ENCODE peak calls at places on chromosomes 16 and 17, in ten cellular contexts. H, J, Q, X, U, E, C, P, D and F are unnamed samples.
A peak's percentile ranks its signal among the peaks of the same experiment; 100 is the strongest.

GRCh38 chr17:42843358-42843934 is 934 bp upstream of the AOC2 start:
- DNase-seq in C (no peak), Q (peak; percentile 45), J (peak; percentile 58), D (peak; percentile 69), X (no peak), U (peak; percentile 80), P (peak; percentile 82), H (no peak), E (no peak), F (peak; percentile 63)

GRCh38 chr16:84618428-84619102 is 687 bp upstream of the COTL1 start:
- DNase-seq in D (peak; percentile 87), H (no peak), E (no peak), J (no peak), X (peak; percentile 89), U (peak; percentile 63), P (peak; percentile 93), Q (peak; percentile 61), C (peak; percentile 59), F (peak; percentile 22)

GRCh38 chr17:61454095-61454931 is 2.1 kb downstream of the TBX4 start:
- DNase-seq in U (no peak), H (no peak), C (no peak), J (no peak), Q (no peak), X (no peak), P (peak; percentile 84), D (no peak), E (no peak), F (no peak)

GRCh38 chr17:56870163-56870651 is 36.3 kb downstream of the DGKE start:
- DNase-seq in E (no peak), X (no peak), U (no peak), J (no peak), Q (no peak), D (no peak), P (no peak), H (no peak), C (no peak), F (no peak)

GRCh38 chr16:18999045-18999393 is 15.3 kb downstream of the TMC7 start:
- DNase-seq in Q (no peak), J (no peak), D (no peak), P (no peak), E (no peak), C (no peak), X (no peak), H (no peak), U (no peak), F (no peak)

GRCh38 chr16:50086176-50086575 is 20.4 kb downstream of the HEATR3 start:
- DNase-seq in H (no peak), J (no peak), Q (no peak), C (no peak), E (no peak), X (no peak), D (no peak), U (no peak), P (no peak), F (no peak)

GRCh38 chr16:51665599-51665998 is 514.5 kb upstream of the SALL1 start:
- DNase-seq in X (no peak), U (no peak), D (no peak), C (no peak), H (no peak), E (no peak), Q (no peak), J (no peak), P (no peak), F (no peak)

GRCh38 chr16:50153648-50154368 is 702 bp downstream of the TENT4B start:
- DNase-seq in J (peak; percentile 24), X (peak; percentile 82), E (peak; percentile 16), U (peak; percentile 69), C (no peak), D (peak; percentile 28), P (peak; percentile 69), H (peak; percentile 60), Q (no peak), F (peak; percentile 13)

GRCh38 chr17:66002807-66003206 is 189.1 kb downstream of the CEP112 start:
- DNase-seq in C (no peak), U (no peak), D (peak; percentile 32), X (no peak), J (no peak), H (no peak), E (no peak), P (no peak), Q (no peak), F (no peak)

GRCh38 chr16:81652798-81653505 is 126.1 kb upstream of the PLCG2 start:
- DNase-seq in Q (no peak), C (no peak), E (no peak), X (no peak), D (no peak), U (no peak), H (no peak), P (peak; percentile 57), J (no peak), F (no peak)

GRCh38 chr16:67967183-67967955 is 1.1 kb downstream of the SLC12A4 start:
- DNase-seq in H (no peak), J (peak; percentile 24), E (no peak), C (no peak), D (peak; percentile 37), P (peak; percentile 70), Q (peak; percentile 45), U (no peak), X (no peak), F (no peak)

GRCh38 chr17:27413295-27413694 is 43.0 kb upstream of the KSR1 start:
- DNase-seq in E (no peak), X (no peak), Q (no peak), H (no peak), C (no peak), P (no peak), D (no peak), J (no peak), U (no peak), F (no peak)

GRCh38 chr17:27408891-27409290 is 47.4 kb upstream of the KSR1 start:
- DNase-seq in H (no peak), X (no peak), Q (peak; percentile 56), D (peak; percentile 4), C (no peak), P (no peak), J (no peak), E (no peak), U (no peak), F (no peak)

GRCh38 chr17:27402943-27403342 is 53.3 kb upstream of the KSR1 start:
- DNase-seq in D (no peak), Q (no peak), C (no peak), E (no peak), H (no peak), P (no peak), X (no peak), J (no peak), U (no peak), F (no peak)

GRCh38 chr17:27403480-27404005 is 52.7 kb upstream of the KSR1 start:
- DNase-seq in X (no peak), U (no peak), Q (no peak), D (no peak), E (no peak), P (no peak), J (no peak), C (no peak), H (no peak), F (no peak)

GRCh38 chr17:27407916-27408846 is 48.1 kb upstream of the KSR1 start:
- DNase-seq in C (no peak), D (peak; percentile 12), P (peak; percentile 70), E (no peak), U (no peak), Q (peak; percentile 94), J (no peak), H (no peak), X (no peak), F (no peak)
- TF ChIP-seq CTCF in C (no peak), D (no peak), P (no peak), E (no peak), U (no peak), Q (peak; percentile 32), J (no peak), H (peak; percentile 5), X (no peak), F (no peak)

GRCh38 chr17:50272246-50272645 is 2.0 kb upstream of the TMEM92 start:
- DNase-seq in U (peak; percentile 36), X (peak; percentile 43), P (peak; percentile 49), J (no peak), E (no peak), H (no peak), Q (no peak), C (peak; percentile 45), D (no peak), F (no peak)

GRCh38 chr17:50272711-50273653 is 1.3 kb upstream of the TMEM92 start:
- DNase-seq in C (peak; percentile 75), U (peak; percentile 97), H (peak; percentile 75), Q (peak; percentile 64), J (peak; percentile 38), E (no peak), D (peak; percentile 31), P (peak; percentile 96), X (peak; percentile 83), F (peak; percentile 70)

GRCh38 chr17:50274945-50275221 is 617 bp downstream of the TMEM92 start:
- DNase-seq in P (no peak), Q (no peak), H (no peak), C (no peak), U (no peak), X (no peak), E (no peak), D (no peak), J (no peak), F (no peak)

GRCh38 chr17:50274142-50274944 is at the start of gene TMEM92:
- DNase-seq in C (peak; percentile 58), J (no peak), Q (peak; percentile 65), P (peak; percentile 99), D (no peak), H (no peak), U (peak; percentile 57), X (peak; percentile 75), E (no peak), F (peak; percentile 73)

DNA sequence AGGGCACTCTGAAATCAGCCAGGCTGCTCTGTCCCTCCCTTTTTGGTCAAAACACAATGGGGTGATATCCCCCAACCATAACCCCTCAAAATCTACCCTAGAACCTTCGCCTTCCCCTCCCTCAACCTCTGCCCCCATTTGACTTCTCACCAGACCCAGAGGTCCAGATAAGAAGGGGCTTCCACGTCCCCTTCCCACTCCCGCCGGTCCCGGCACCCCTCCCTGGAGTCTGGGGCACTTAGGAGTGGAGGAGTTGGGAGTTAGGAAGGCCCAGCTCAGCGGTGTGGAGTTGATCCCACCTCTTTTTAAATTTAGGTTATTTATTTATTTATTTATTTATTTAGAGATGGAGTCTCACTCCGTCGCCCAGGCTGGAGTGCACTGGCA is 619 bp upstream of the TMEM92 start:
- DNase-seq in H (no peak), E (no peak), U (no peak), J (no peak), X (peak; percentile 41), D (no peak), C (peak; percentile 21), Q (no peak), P (peak; percentile 76), F (no peak)
- H3K4me3 ChIP-seq in H (no peak overlapping the region), E (peak overlapping the region; percentile 62), U (peak overlapping the region; percentile 60), J (no peak overlapping the region), X (no peak overlapping the region), D (no peak overlapping the region), C (peak overlapping the region; percentile 61), Q (no peak overlapping the region), P (no peak overlapping the region), F (no peak overlapping the region)

GRCh38 chr16:2817496-2818277 is 650 bp downstream of the PRSS21 start:
- DNase-seq in H (no peak), P (peak; percentile 38), C (no peak), Q (no peak), D (no peak), X (no peak), E (no peak), U (no peak), J (no peak), F (peak; percentile 3)
- H3K27ac ChIP-seq in H (no peak overlapping the region), P (no peak overlapping the region), C (no peak overlapping the region), Q (no peak overlapping the region), D (no peak overlapping the region), X (no peak overlapping the region), E (no peak overlapping the region), U (no peak overlapping the region), J (no peak overlapping the region), F (no peak overlapping the region)

GRCh38 chr17:13199425-13199824 is 181.6 kb upstream of the ELAC2 start:
- DNase-seq in H (no peak), J (no peak), E (no peak), P (no peak), Q (no peak), C (no peak), U (no peak), X (no peak), D (no peak), F (no peak)
- TF ChIP-seq CTCF in H (no peak), J (no peak), E (no peak), P (no peak), Q (no peak), C (no peak), U (no peak), X (no peak), D (no peak), F (no peak)